ENCODE peak calls at places on chromosomes 3 and 15, in nine cellular contexts. T is mesenteric fat pad; H is activated naive CD8-positive, alpha-beta T cell treated with anti-CD3 and anti-CD28 coated beads, Interleukin-2, amount 50 U/mL, for 24 hours; J is stimulated activated CD8-positive, alpha-beta memory T cell treated with anti-CD3 and anti-CD28 coated beads, Interleukin-4, amount 100 ng/mL, for 24 hours; X is HEK293T; Z is MCF 10A; G is NCI-H345; L is breast epithelium; Q is Right ventricle myocardium superior. D is an unnamed sample.

GRCh38 chr15:90334304-90334731 is 17.8 kb upstream of the ZNF774 start:
- DNase-seq in T (peak), J (no peak), H (no peak), X (no peak), Z (no peak), Q (no peak), G (no peak), L (no peak), D (no peak)

GRCh38 chr15:101068961-101069734 is 150.0 kb downstream of the LRRK1 start:
- DNase-seq in Q (no peak), T (no peak), L (peak), J (no peak), G (no peak), X (peak), Z (peak), H (no peak), D (peak)

GRCh38 chr3:22937536-22937935 is 265.6 kb upstream of the UBE2E2 start:
- DNase-seq in T (no peak), Z (no peak), G (no peak), H (no peak), L (no peak), Q (no peak), J (no peak), X (no peak), D (no peak)

GRCh38 chr3:188323067-188323842 is 169.3 kb downstream of the LPP start:
- DNase-seq in H (peak), X (no peak), G (no peak), Q (no peak), Z (no peak), J (no peak), T (no peak), L (no peak), D (no peak)

GRCh38 chr3:45611619-45612018 is 17.1 kb downstream of the LIMD1 start:
- DNase-seq in T (no peak), X (no peak), Z (no peak), L (peak), H (no peak), J (no peak), Q (no peak), G (no peak), D (no peak)

GRCh38 chr3:58043933-58044332 is 35.7 kb downstream of the FLNB start:
- DNase-seq in Q (no peak), H (no peak), G (no peak), T (peak), Z (no peak), X (no peak), L (no peak), J (no peak), D (no peak)

GRCh38 chr3:105473521-105474223 is 107.0 kb downstream of the ALCAM start:
- DNase-seq in Q (no peak), G (no peak), Z (peak), H (no peak), J (no peak), X (no peak), T (no peak), L (no peak), D (no peak)

GRCh38 chr3:87350367-87351199 is 74.2 kb upstream of the POU1F1 start:
- DNase-seq in Z (peak), J (no peak), H (no peak), X (peak), L (no peak), Q (no peak), T (no peak), G (peak), D (peak)

GRCh38 chr3:124202754-124203153 is 210.8 kb upstream of the ROPN1 start:
- DNase-seq in G (no peak), X (no peak), Z (no peak), H (no peak), Q (peak), L (no peak), J (no peak), T (no peak), D (no peak)

D was measured in nephron progenitor cell.